ENCODE peak calls at places on chromosomes 16 and 17, in ten cellular contexts. C, I, L, K, V, W, P, T, G and S are unnamed samples.

GRCh38 chr16:58814348-58814801 is 80.3 kb upstream of the GOT2 start:
- DNase-seq in K (peak; percentile 60), P (no peak), L (peak; percentile 57), V (peak; percentile 32), W (peak; percentile 2), T (peak; percentile 9), I (peak; percentile 64), C (peak; percentile 54), G (peak; percentile 11), S (peak; percentile 46)

GRCh38 chr17:43528319-43528987 is 17.7 kb downstream of the ETV4 start:
- DNase-seq in C (no peak), W (no peak), I (no peak), L (peak; percentile 45), V (no peak), K (no peak), P (peak; percentile 45), G (no peak), T (no peak), S (peak; percentile 72)

GRCh38 chr16:47715442-47716054 is 254.4 kb downstream of the PHKB start:
- DNase-seq in W (no peak), I (no peak), C (no peak), V (no peak), P (no peak), K (no peak), G (no peak), T (no peak), L (no peak), S (no peak)

GRCh38 chr17:27846042-27846655 is 45.8 kb upstream of the NOS2 start:
- DNase-seq in W (no peak), K (no peak), G (no peak), C (no peak), V (peak; percentile 4), P (no peak), T (peak; percentile 4), I (no peak), L (no peak), S (no peak)

GRCh38 chr17:17669851-17670232 is 11.4 kb upstream of the RAI1 start:
- DNase-seq in I (no peak), G (no peak), P (no peak), K (no peak), L (no peak), W (no peak), V (no peak), T (no peak), C (no peak), S (no peak)

GRCh38 chr17:81551458-81552243 is 502 bp downstream of the FAAP100 start:
- DNase-seq in K (peak; percentile 61), T (no peak), V (no peak), G (peak; percentile 28), C (no peak), L (no peak), W (no peak), I (no peak), P (no peak), S (no peak)

GRCh38 chr17:49971848-49972485 is 3.0 kb downstream of the DLX4 start:
- DNase-seq in W (no peak), V (peak; percentile 9), L (no peak), C (no peak), G (no peak), K (no peak), I (peak; percentile 14), P (no peak), T (no peak), S (no peak)

GRCh38 chr16:86393907-86394626 is 116.3 kb upstream of the FOXF1 start:
- DNase-seq in I (no peak), G (no peak), W (no peak), T (no peak), L (no peak), K (no peak), C (no peak), P (no peak), V (no peak), S (no peak)